ENCODE peak calls at places on chromosomes 13 and 19, in seven cellular contexts. One of them, this sample, is unnamed.
A peak's percentile ranks its signal among the peaks of the same experiment; 100 is the strongest.

GRCh38 chr13:32846556-32846955 is 169.7 kb upstream of the KL start:
- DNase-seq in stomach: no peak
- DNase-seq in fibroblast of lung: no peak
- DNase-seq in tibial artery: no peak
- DNase-seq in AG04450: no peak
- DNase-seq in heart right ventricle: no peak
- DNase-seq in lung: no peak
- DNase-seq in this sample: no peak

GRCh38 chr19:33821871-33822270 is 25.2 kb downstream of the KCTD15 start:
- DNase-seq in lung: no peak
- DNase-seq in AG04450: no peak
- DNase-seq in stomach: no peak
- DNase-seq in fibroblast of lung: no peak
- DNase-seq in heart right ventricle: no peak
- DNase-seq in tibial artery: peak; percentile 6
- DNase-seq in this sample: no peak

GRCh38 chr13:42497798-42498197 is 76.2 kb upstream of the TNFSF11 start:
- DNase-seq in tibial artery: no peak
- DNase-seq in lung: no peak
- DNase-seq in fibroblast of lung: peak; percentile 77
- DNase-seq in stomach: no peak
- DNase-seq in heart right ventricle: no peak
- DNase-seq in AG04450: no peak
- DNase-seq in this sample: no peak

GRCh38 chr13:84139561-84140158 is 257.4 kb upstream of the SLITRK1 start:
- DNase-seq in stomach: no peak
- DNase-seq in lung: no peak
- DNase-seq in AG04450: no peak
- DNase-seq in heart right ventricle: no peak
- DNase-seq in fibroblast of lung: no peak
- DNase-seq in tibial artery: no peak
- DNase-seq in this sample: no peak

GRCh38 chr13:26425439-26426358 is 131.8 kb upstream of the WASF3 start:
- DNase-seq in fibroblast of lung: peak; percentile 8
- DNase-seq in lung: peak; percentile 44
- DNase-seq in tibial artery: no peak
- DNase-seq in stomach: peak; percentile 48
- DNase-seq in AG04450: peak; percentile 37
- DNase-seq in heart right ventricle: peak; percentile 8
- DNase-seq in this sample: no peak

GRCh38 chr13:22412452-22412851 is 741.6 kb downstream of the FGF9 start:
- DNase-seq in tibial artery: no peak
- DNase-seq in fibroblast of lung: no peak
- DNase-seq in lung: no peak
- DNase-seq in AG04450: no peak
- DNase-seq in heart right ventricle: no peak
- DNase-seq in stomach: no peak
- DNase-seq in this sample: no peak

GRCh38 chr19:15453091-15453498 is 3.3 kb upstream of the WIZ start:
- DNase-seq in lung: no peak
- DNase-seq in fibroblast of lung: no peak
- DNase-seq in tibial artery: no peak
- DNase-seq in heart right ventricle: no peak
- DNase-seq in AG04450: no peak
- DNase-seq in stomach: no peak
- DNase-seq in this sample: no peak

GRCh38 chr13:102021777-102022176 is 380.1 kb downstream of the FGF14 start:
- DNase-seq in stomach: no peak
- DNase-seq in tibial artery: no peak
- DNase-seq in AG04450: no peak
- DNase-seq in heart right ventricle: no peak
- DNase-seq in fibroblast of lung: no peak
- DNase-seq in lung: no peak
- DNase-seq in this sample: no peak

GRCh38 chr13:36875955-36876354 is 44.1 kb downstream of the SMAD9 start:
- DNase-seq in fibroblast of lung: no peak
- DNase-seq in AG04450: no peak
- DNase-seq in tibial artery: no peak
- DNase-seq in heart right ventricle: no peak
- DNase-seq in stomach: no peak
- DNase-seq in lung: no peak
- DNase-seq in this sample: no peak
- H3K27ac ChIP-seq in fibroblast of lung: no peak overlapping the region
- H3K27ac ChIP-seq in AG04450: no peak overlapping the region
- H3K27ac ChIP-seq in tibial artery: no peak overlapping the region
- H3K27ac ChIP-seq in heart right ventricle: no peak overlapping the region
- H3K27ac ChIP-seq in stomach: no peak overlapping the region
- H3K27ac ChIP-seq in lung: no peak overlapping the region
- H3K27ac ChIP-seq in this sample: no peak overlapping the region

GRCh38 chr19:11534538-11534937 is 4.1 kb upstream of the CNN1 start:
- DNase-seq in lung: no peak
- DNase-seq in fibroblast of lung: no peak
- DNase-seq in heart right ventricle: no peak
- DNase-seq in tibial artery: no peak
- DNase-seq in stomach: no peak
- DNase-seq in AG04450: no peak
- DNase-seq in this sample: no peak

GRCh38 chr19:11528551-11529341 is at the start of gene ECSIT:
- DNase-seq in stomach: peak; percentile 99
- DNase-seq in AG04450: peak; percentile 97
- DNase-seq in lung: peak; percentile 98
- DNase-seq in fibroblast of lung: peak; percentile 98
- DNase-seq in heart right ventricle: peak; percentile 98
- DNase-seq in tibial artery: peak; percentile 99
- DNase-seq in this sample: peak; percentile 91

GRCh38 chr19:11535792-11536595 is 2.7 kb upstream of the CNN1 start:
- DNase-seq in AG04450: peak; percentile 70
- DNase-seq in heart right ventricle: peak; percentile 90
- DNase-seq in fibroblast of lung: peak; percentile 89
- DNase-seq in tibial artery: peak; percentile 95
- DNase-seq in stomach: peak; percentile 91
- DNase-seq in lung: peak; percentile 85
- DNase-seq in this sample: peak; percentile 89

DNA sequence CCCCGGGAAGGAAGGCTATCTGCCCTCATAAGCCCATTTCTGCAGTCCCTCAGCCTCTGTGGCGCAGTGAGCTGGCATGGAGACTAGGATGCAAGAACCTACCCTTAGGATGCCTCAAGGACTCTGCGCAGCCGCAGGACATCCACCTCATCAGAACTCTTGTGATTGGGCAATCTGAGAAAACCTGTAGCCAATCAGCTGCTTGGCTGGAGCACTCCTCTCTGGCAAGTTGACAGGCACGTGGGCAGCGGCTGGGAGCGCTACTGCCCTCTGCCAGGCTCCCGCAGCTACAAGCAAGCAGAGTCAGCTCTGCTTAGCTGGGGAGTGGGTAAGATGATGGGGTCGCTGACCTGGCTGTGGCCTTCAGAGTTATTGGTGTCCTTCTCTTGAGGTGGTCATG is 1.5 kb upstream of the ECSIT start:
- DNase-seq in lung: peak; percentile 81
- DNase-seq in AG04450: peak; percentile 41
- DNase-seq in fibroblast of lung: peak; percentile 84
- DNase-seq in heart right ventricle: peak; percentile 78
- DNase-seq in tibial artery: peak; percentile 90
- DNase-seq in stomach: peak; percentile 80
- DNase-seq in this sample: peak; percentile 93
- TF ChIP-seq CTCF in lung: no peak
- TF ChIP-seq CTCF in AG04450: peak; percentile 29
- TF ChIP-seq CTCF in fibroblast of lung: peak; percentile 32
- TF ChIP-seq CTCF in heart right ventricle: peak; percentile 46
- TF ChIP-seq CTCF in tibial artery: no peak
- TF ChIP-seq CTCF in stomach: no peak
- TF ChIP-seq CTCF in this sample: peak; percentile 68

DNA sequence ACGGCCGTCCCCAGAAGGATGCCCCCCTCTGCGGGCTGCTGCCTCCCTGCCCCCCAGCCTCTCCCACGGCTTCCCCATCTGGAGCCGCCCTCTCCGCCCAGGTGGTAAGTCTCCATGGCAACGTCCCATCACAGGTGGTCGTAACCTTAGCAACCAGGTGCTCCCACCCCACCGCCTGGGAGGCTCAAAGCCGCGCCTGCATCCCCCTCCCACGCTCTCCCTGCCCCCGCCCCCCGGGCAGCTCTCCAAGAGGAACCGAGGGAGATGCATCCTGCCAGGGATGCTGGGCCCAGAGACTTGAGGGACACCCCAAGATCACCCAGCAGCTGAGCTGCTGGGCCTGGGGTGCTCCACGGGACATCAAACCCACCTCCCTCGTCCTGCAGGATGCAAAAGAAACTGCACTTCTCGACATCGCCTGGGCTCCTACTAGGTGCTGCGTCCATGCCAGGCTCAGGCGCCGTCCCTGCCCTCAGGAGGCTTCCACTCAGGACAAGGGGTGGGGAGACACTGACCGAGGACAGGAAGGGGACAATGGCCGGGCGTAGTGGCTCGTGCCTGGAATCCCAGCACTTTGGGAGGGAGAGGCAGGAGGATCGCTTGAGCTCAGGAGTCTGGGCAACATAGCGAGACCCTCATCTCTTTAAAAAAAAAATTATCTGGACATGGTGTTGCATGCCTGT is 5.0 kb upstream of the LINGO3 start:
- DNase-seq in fibroblast of lung: no peak
- DNase-seq in stomach: no peak
- DNase-seq in tibial artery: no peak
- DNase-seq in heart right ventricle: no peak
- DNase-seq in lung: no peak
- DNase-seq in AG04450: no peak
- DNase-seq in this sample: no peak
- H3K4me3 ChIP-seq in fibroblast of lung: no peak overlapping the region
- H3K4me3 ChIP-seq in stomach: no peak overlapping the region
- H3K4me3 ChIP-seq in tibial artery: no peak overlapping the region
- H3K4me3 ChIP-seq in heart right ventricle: no peak overlapping the region
- H3K4me3 ChIP-seq in lung: no peak overlapping the region
- H3K4me3 ChIP-seq in AG04450: no peak overlapping the region
- H3K4me3 ChIP-seq in this sample: no peak overlapping the region

GRCh38 chr13:48625396-48626076 is 28.2 kb upstream of the CYSLTR2 start:
- DNase-seq in stomach: no peak
- DNase-seq in AG04450: no peak
- DNase-seq in tibial artery: no peak
- DNase-seq in fibroblast of lung: no peak
- DNase-seq in heart right ventricle: no peak
- DNase-seq in lung: no peak
- DNase-seq in this sample: no peak

GRCh38 chr13:48629282-48629681 is 24.4 kb upstream of the CYSLTR2 start:
- DNase-seq in stomach: peak; percentile 30
- DNase-seq in AG04450: no peak
- DNase-seq in tibial artery: no peak
- DNase-seq in lung: no peak
- DNase-seq in fibroblast of lung: no peak
- DNase-seq in heart right ventricle: no peak
- DNase-seq in this sample: no peak

GRCh38 chr13:48624858-48625257 is 28.9 kb upstream of the CYSLTR2 start:
- DNase-seq in AG04450: no peak
- DNase-seq in fibroblast of lung: peak; percentile 50
- DNase-seq in lung: no peak
- DNase-seq in heart right ventricle: no peak
- DNase-seq in tibial artery: no peak
- DNase-seq in stomach: no peak
- DNase-seq in this sample: no peak

GRCh38 chr13:48626077-48626449 is 27.7 kb upstream of the CYSLTR2 start:
- DNase-seq in stomach: no peak
- DNase-seq in fibroblast of lung: peak; percentile 62
- DNase-seq in lung: no peak
- DNase-seq in heart right ventricle: peak; percentile 48
- DNase-seq in AG04450: no peak
- DNase-seq in tibial artery: no peak
- DNase-seq in this sample: no peak

DNA sequence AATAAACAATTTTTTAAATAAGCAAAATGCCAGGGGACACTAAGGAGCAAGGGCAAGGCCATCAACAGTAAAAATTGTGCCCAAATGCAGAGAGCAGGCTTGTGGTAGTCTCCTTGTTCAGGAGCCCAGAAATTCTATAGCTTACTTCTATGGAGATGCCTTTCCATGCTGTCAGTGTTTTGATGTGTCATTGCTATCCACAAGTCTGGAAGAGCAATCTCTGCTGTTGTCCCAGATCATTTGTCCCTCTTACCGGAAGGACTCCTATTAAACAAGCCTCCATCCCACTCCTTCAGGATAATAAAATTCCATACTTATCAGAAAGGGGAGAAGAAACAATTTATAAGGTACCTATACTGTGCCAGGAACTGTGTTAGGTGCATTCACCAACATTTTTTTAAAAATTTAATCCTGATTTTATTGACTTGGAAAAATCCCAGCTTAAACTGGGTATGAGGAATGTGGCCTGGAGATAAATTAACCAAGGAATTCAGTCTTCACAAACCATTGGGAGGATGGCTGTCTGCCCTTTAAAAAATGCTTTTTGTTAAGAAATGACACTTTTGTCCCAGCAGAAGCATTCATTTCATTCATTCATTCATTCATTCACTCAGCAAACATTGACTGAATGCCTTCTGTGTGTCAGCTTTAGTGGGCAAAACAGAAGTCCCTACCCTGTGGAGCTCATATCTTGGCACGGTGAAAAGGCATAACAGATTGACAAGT is 26.8 kb upstream of the CYSLTR2 start:
- DNase-seq in lung: no peak
- DNase-seq in fibroblast of lung: no peak
- DNase-seq in tibial artery: no peak
- DNase-seq in AG04450: no peak
- DNase-seq in stomach: no peak
- DNase-seq in heart right ventricle: no peak
- DNase-seq in this sample: no peak
- H3K27ac ChIP-seq in lung: peak overlapping the region; percentile 12
- H3K27ac ChIP-seq in fibroblast of lung: no peak overlapping the region
- H3K27ac ChIP-seq in tibial artery: no peak overlapping the region
- H3K27ac ChIP-seq in AG04450: no peak overlapping the region
- H3K27ac ChIP-seq in stomach: no peak overlapping the region
- H3K27ac ChIP-seq in heart right ventricle: peak overlapping the region; percentile 82
- H3K27ac ChIP-seq in this sample: no peak overlapping the region

DNA sequence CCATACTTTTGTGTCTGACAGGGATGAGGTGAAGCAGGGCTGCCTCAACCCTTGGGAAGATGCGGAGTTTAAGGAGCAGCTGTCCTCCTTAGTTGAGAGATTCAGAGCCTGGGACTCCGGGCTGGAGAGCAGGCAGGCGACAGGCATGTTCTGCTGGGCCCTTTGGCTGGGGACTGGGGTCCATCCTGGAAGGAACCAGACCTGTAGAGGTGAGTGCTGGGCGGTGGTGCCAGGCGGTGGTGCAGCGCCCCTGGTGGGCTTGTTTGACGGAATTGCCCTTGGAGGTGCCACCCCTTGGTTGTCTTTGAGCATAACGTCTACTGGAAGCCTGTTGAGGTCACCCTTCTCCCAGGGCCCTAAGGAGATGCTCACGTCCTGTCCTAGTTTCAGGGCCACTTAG is 20.6 kb upstream of the SLC15A1 start:
- DNase-seq in stomach: no peak
- DNase-seq in lung: no peak
- DNase-seq in fibroblast of lung: no peak
- DNase-seq in heart right ventricle: no peak
- DNase-seq in tibial artery: no peak
- DNase-seq in AG04450: no peak
- DNase-seq in this sample: no peak
- TF ChIP-seq CTCF in stomach: no peak
- TF ChIP-seq CTCF in lung: no peak
- TF ChIP-seq CTCF in fibroblast of lung: no peak
- TF ChIP-seq CTCF in heart right ventricle: no peak
- TF ChIP-seq CTCF in tibial artery: no peak
- TF ChIP-seq CTCF in AG04450: no peak
- TF ChIP-seq CTCF in this sample: no peak